ENCODE peak calls at places on chromosomes 4 and X, in ten cellular contexts. K is adipocyte; I is heart right ventricle; A is body of pancreas; D is uterus; L is ascending aorta; P is aorta; G is tibial nerve; E is sigmoid colon; O is effector memory CD4-positive, alpha-beta T cell. F is an unnamed sample. For H3K4me1, the result is how much of the 10 kb centered on the place peaks cover.

GRCh38 chr4:86451560-86452322 is 91.9 kb upstream of the MAPK10 start:
- DNase-seq in K (peak), L (no peak), O (no peak), A (no peak), D (peak), E (no peak), G (no peak), P (no peak), I (no peak), F (no peak)

GRCh38 chr4:110663738-110664444 is 41.0 kb upstream of the PITX2 start:
- DNase-seq in D (no peak), E (no peak), K (peak), L (no peak), O (no peak), P (no peak), I (no peak), G (no peak), A (no peak), F (no peak)

GRCh38 chr4:25177147-25177546 is 16.9 kb upstream of the SEPSECS start:
- DNase-seq in D (no peak), I (no peak), K (no peak), G (no peak), A (no peak), O (no peak), L (no peak), P (no peak), E (no peak), F (no peak)

GRCh38 chrX:8820910-8821527 is 19.8 kb upstream of the FAM9A start:
- DNase-seq in G (no peak), K (no peak), E (no peak), D (no peak), P (no peak), I (no peak), O (no peak), L (no peak), A (no peak), F (no peak)

GRCh38 chrX:24761306-24761705 is 67.6 kb downstream of the POLA1 start:
- DNase-seq in I (no peak), L (no peak), G (no peak), K (no peak), O (no peak), E (no peak), D (no peak), A (no peak), P (no peak), F (no peak)

GRCh38 chr4:25271866-25272265 is 38.0 kb downstream of the PI4K2B start:
- DNase-seq in D (no peak), E (no peak), O (no peak), K (no peak), I (no peak), L (no peak), G (no peak), A (no peak), P (no peak), F (no peak)

GRCh38 chrX:19544693-19545305 is 29.5 kb upstream of the MAP3K15 start:
- DNase-seq in I (peak), E (no peak), O (no peak), P (no peak), G (no peak), D (peak), A (peak), L (no peak), K (peak), F (no peak)

GRCh38 chr4:74161676-74162450 is 3.9 kb downstream of the MTHFD2L start:
- DNase-seq in G (no peak), P (no peak), I (no peak), L (no peak), A (no peak), E (no peak), D (no peak), K (peak), O (no peak), F (no peak)

GRCh38 chr4:156237192-156237591 is 283.5 kb upstream of the CTSO start:
- DNase-seq in D (no peak), E (no peak), L (no peak), G (no peak), P (no peak), I (no peak), K (no peak), O (no peak), A (no peak), F (no peak)

GRCh38 chr4:182835006-182835740 is 82.0 kb downstream of the DCTD start:
- DNase-seq in G (no peak), E (peak), P (no peak), L (no peak), O (no peak), A (no peak), D (no peak), K (no peak), I (no peak), F (no peak)

GRCh38 chr4:6703786-6704185 is 5.9 kb downstream of the MRFAP1L1 start:
- DNase-seq in K (no peak), P (no peak), D (no peak), O (no peak), A (no peak), G (no peak), I (no peak), E (no peak), L (no peak), F (no peak)

GRCh38 chr4:110501826-110502225 is 25.9 kb downstream of the ENPEP start:
- DNase-seq in D (no peak), O (no peak), I (no peak), P (no peak), A (no peak), G (no peak), L (no peak), K (no peak), E (no peak), F (no peak)

GRCh38 chr4:37219251-37219650 is 25.3 kb upstream of the NWD2 start:
- DNase-seq in P (no peak), O (no peak), E (no peak), I (no peak), D (no peak), L (no peak), G (no peak), A (no peak), K (no peak), F (no peak)

GRCh38 chr4:4524364-4524763 is 17.5 kb downstream of the STX18 start:
- DNase-seq in O (peak), L (no peak), G (no peak), D (no peak), I (no peak), E (no peak), A (no peak), P (no peak), K (no peak), F (no peak)

GRCh38 chr4:129358571-129358970 is 262.6 kb downstream of the C4orf33 start:
- DNase-seq in E (no peak), P (no peak), K (peak), D (no peak), I (no peak), O (no peak), G (no peak), L (no peak), A (no peak), F (no peak)

GRCh38 chr4:17515724-17516407 is 901 bp downstream of the CLRN2 start:
- DNase-seq in E (no peak), K (no peak), D (no peak), O (no peak), G (no peak), L (no peak), P (no peak), A (no peak), I (no peak), F (no peak)

GRCh38 chrX:2484721-2485459 is 15.9 kb downstream of the DHRSX start:
- DNase-seq in K (peak), A (no peak), O (no peak), I (peak), D (no peak), E (peak), L (no peak), G (no peak), P (no peak), F (no peak)

GRCh38 chr4:2865381-2865780 is 21.7 kb downstream of the ADD1 start:
- DNase-seq in L (no peak), K (no peak), A (no peak), D (no peak), P (no peak), I (no peak), G (no peak), E (no peak), O (no peak), F (no peak)

GRCh38 chr4:2861631-2862436 is 18.2 kb downstream of the ADD1 start:
- DNase-seq in D (no peak), P (no peak), L (no peak), O (no peak), A (no peak), K (peak), E (no peak), I (no peak), G (no peak), F (no peak)

GRCh38 chr4:2860391-2861348 is 17.0 kb downstream of the ADD1 start:
- DNase-seq in K (peak), D (peak), L (no peak), P (no peak), O (no peak), I (peak), E (no peak), G (no peak), A (peak), F (peak)

GRCh38 chr4:2863649-2864048 is 20.0 kb downstream of the ADD1 start:
- DNase-seq in D (no peak), P (no peak), O (no peak), K (no peak), G (no peak), E (no peak), I (no peak), L (no peak), A (no peak), F (no peak)

DNA sequence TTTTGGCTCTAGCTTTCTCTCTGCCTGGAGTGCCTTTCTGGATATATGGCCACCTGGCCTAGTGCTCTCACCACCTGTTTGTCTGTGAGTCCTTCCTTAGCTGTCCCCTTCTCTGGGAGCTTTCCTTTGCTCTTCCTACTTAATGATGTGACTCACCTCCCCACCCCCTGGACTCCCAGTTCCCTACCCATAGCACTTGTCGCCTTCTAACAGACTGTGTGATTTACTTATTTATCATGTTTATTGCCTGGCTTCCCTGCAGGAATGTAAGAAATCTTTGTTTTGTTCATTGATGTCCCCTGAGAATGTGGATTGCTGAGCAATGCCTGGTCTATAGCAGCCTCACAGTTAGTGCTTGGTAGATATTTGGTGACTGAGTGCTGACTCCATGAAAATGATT is 18.9 kb downstream of the ADD1 start:
- DNase-seq in K (peak), I (no peak), D (no peak), G (no peak), O (no peak), L (no peak), E (no peak), P (no peak), A (no peak), F (no peak)
- H3K4me1 ChIP-seq in K (half or more), I (half or more), D (under half), G (under half), O (under half), L (under half), E (under half), P (under half), A (half or more), F (half or more)

DNA sequence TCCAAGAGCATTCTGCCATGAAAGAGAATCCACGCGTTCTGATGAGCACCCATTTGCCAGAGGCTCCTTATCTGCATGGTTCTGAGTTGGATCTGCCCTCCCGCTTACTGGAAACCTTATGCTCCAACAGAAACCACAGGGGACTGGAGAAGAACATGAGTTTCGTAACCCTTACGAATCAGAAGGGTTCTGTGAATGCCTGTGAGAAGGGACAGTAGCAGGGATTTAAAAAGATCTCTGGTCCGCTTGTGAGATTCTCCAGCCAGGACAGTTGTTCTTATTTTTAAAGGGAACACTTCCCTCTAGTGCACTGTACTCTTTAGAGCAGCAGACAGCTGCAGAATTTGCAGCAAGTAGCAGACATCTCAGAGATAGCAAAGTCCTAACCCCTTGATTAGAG is 22.5 kb upstream of the CENPU start:
- DNase-seq in I (no peak), L (no peak), D (peak), O (no peak), E (peak), P (no peak), A (peak), K (peak), G (no peak), F (no peak)
- H3K4me1 ChIP-seq in I (under half), L (under half), D (under half), O (under half), E (under half), P (under half), A (under half), K (half or more), G (under half), F (half or more)

DNA sequence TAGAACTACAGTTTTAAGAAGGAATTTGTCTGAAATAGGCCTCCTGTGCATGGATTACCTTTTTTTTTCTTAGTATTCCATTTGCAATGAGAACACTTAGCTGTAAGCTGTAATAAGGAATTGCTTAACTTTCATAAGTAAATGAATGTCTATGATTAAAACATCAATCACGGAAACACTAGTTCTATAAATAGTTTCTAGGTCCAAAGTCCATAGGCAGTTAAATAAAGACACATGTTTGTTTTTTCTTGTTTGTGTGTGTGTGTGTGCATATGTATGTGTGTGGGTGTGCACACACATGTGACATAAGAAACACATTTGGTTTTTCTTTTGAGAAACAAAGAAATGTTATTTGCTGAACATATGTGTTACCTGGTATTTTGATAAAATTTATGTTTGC is 11.2 kb downstream of the GPRIN3 start:
- DNase-seq in O (no peak), G (no peak), K (no peak), E (no peak), A (no peak), D (no peak), I (no peak), L (no peak), P (no peak), F (no peak)
- H3K4me1 ChIP-seq in O (half or more), G (under half), K (under half), E (under half), A (half or more), D (under half), I (half or more), L (under half), P (under half), F (half or more)

GRCh38 chr4:184648220-184649025 is 824 bp downstream of the CASP3 start:
- DNase-seq in K (peak), L (no peak), D (peak), I (peak), P (peak), G (peak), E (peak), O (peak), A (peak), F (peak)

GRCh38 chr4:184649026-184649970 is at the start of the genes CASP3 and PRIMPOL:
- DNase-seq in A (peak), D (peak), I (peak), O (peak), E (peak), L (peak), G (peak), P (peak), K (peak), F (peak)

GRCh38 chr4:184647391-184648101 is 1.7 kb downstream of the CASP3 start:
- DNase-seq in K (peak), O (no peak), I (no peak), G (no peak), D (no peak), A (no peak), E (no peak), P (no peak), L (no peak), F (no peak)

GRCh38 chr4:184651899-184652298 is 2.4 kb downstream of the PRIMPOL start:
- DNase-seq in G (no peak), D (no peak), E (no peak), K (no peak), P (no peak), I (no peak), O (no peak), L (no peak), A (no peak), F (no peak)

GRCh38 chr4:184649971-184650855 is 675 bp downstream of the PRIMPOL start:
- DNase-seq in A (peak), D (no peak), E (peak), P (no peak), I (no peak), L (no peak), G (no peak), O (no peak), K (peak), F (no peak)
- H3K4me1 ChIP-seq in A (under half), D (under half), E (under half), P (under half), I (under half), L (under half), G (under half), O (under half), K (under half), F (half or more)

GRCh38 chr4:89296871-89297270 is 10.7 kb downstream of the GPRIN3 start:
- DNase-seq in P (no peak), G (no peak), D (no peak), L (no peak), A (no peak), O (no peak), K (no peak), I (no peak), E (no peak), F (no peak)
- H3K4me1 ChIP-seq in P (under half), G (under half), D (under half), L (under half), A (half or more), O (half or more), K (under half), I (half or more), E (under half), F (half or more)

GRCh38 chr4:8195431-8195830 is 3.7 kb upstream of the SH3TC1 start:
- DNase-seq in L (no peak), G (no peak), A (no peak), K (no peak), P (no peak), I (no peak), E (no peak), O (no peak), D (no peak), F (no peak)
- H3K4me1 ChIP-seq in L (under half), G (under half), A (under half), K (under half), P (under half), I (half or more), E (under half), O (under half), D (under half), F (half or more)

DNA sequence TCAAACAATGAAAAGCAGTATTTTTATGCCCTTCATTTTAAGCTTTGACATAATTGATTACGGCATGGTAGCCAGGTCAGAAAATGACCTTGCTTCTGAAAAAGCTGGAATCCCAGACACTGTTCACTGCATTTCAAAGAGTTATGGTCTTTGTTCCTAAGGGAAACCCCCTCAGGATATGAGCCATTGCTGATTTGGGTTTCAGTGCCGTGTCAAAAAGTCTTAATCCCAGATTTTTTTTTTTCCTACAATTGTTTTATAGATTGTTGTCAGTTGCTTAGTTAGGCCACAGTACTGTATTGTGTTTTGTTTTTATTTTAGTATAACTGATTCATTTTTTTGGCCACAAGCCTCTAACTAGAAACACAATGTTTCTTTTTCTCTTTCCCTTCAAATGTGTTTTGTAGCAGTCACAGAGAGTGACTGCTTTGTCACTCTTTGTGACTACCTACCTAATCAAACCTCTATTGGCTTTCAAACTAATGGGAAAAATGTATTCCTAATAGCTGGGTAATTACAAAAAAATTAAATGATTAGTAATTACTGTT is 10.3 kb downstream of the WDR44 start:
- DNase-seq in A (no peak), L (no peak), P (no peak), K (no peak), G (no peak), E (no peak), O (no peak), D (no peak), I (no peak), F (no peak)
- H3K4me1 ChIP-seq in A (under half), L (under half), P (under half), K (under half), G (under half), E (under half), O (under half), D (under half), I (under half), F (half or more)

GRCh38 chr4:138226351-138226750 is 15.8 kb downstream of the SLC7A11 start:
- DNase-seq in K (no peak), I (no peak), A (no peak), D (no peak), E (no peak), O (no peak), G (no peak), L (no peak), P (no peak), F (no peak)
- H3K4me1 ChIP-seq in K (under half), I (under half), A (under half), D (under half), E (under half), O (under half), G (under half), L (under half), P (under half), F (under half)